ENCODE peak calls at places on chromosomes 2 and 18, in four cellular contexts. One of them, this sample, is unnamed.

GRCh38 chr2:226995625-226996041 is 159.8 kb downstream of the RHBDD1 start:
- DNase-seq in Calu3: no peak
- DNase-seq in heart left ventricle: no peak
- DNase-seq in cardiac muscle cell: no peak
- DNase-seq in this sample: no peak

GRCh38 chr2:55761024-55761423 is 67.4 kb upstream of the PNPT1 start:
- DNase-seq in cardiac muscle cell: no peak
- DNase-seq in heart left ventricle: no peak
- DNase-seq in Calu3: no peak
- DNase-seq in this sample: no peak

GRCh38 chr2:138382672-138383071 is 118.9 kb upstream of the SPOPL start:
- DNase-seq in heart left ventricle: no peak
- DNase-seq in cardiac muscle cell: no peak
- DNase-seq in Calu3: no peak
- DNase-seq in this sample: no peak

GRCh38 chr2:159131882-159132281 is 154.6 kb downstream of the WDSUB1 start:
- DNase-seq in Calu3: no peak
- DNase-seq in cardiac muscle cell: no peak
- DNase-seq in heart left ventricle: no peak
- DNase-seq in this sample: no peak

GRCh38 chr2:215664847-215665525 is 229.1 kb upstream of the FN1 start:
- DNase-seq in heart left ventricle: no peak
- DNase-seq in cardiac muscle cell: no peak
- DNase-seq in Calu3: peak
- DNase-seq in this sample: no peak

GRCh38 chr2:191637182-191638078 is 40.5 kb upstream of the NABP1 start:
- DNase-seq in heart left ventricle: no peak
- DNase-seq in Calu3: no peak
- DNase-seq in cardiac muscle cell: no peak
- DNase-seq in this sample: no peak

GRCh38 chr2:222538535-222538934 is 114.2 kb downstream of the SGPP2 start:
- DNase-seq in heart left ventricle: no peak
- DNase-seq in Calu3: no peak
- DNase-seq in cardiac muscle cell: no peak
- DNase-seq in this sample: no peak

GRCh38 chr2:104812281-104812680 is 41.6 kb upstream of the POU3F3 start:
- DNase-seq in cardiac muscle cell: no peak
- DNase-seq in Calu3: no peak
- DNase-seq in heart left ventricle: no peak
- DNase-seq in this sample: no peak

GRCh38 chr18:11307716-11308115 is 158.3 kb upstream of the PIEZO2 start:
- DNase-seq in cardiac muscle cell: no peak
- DNase-seq in Calu3: no peak
- DNase-seq in heart left ventricle: no peak
- DNase-seq in this sample: no peak

GRCh38 chr2:96135171-96135570 is 3.1 kb downstream of the ASTL start:
- DNase-seq in Calu3: no peak
- DNase-seq in cardiac muscle cell: no peak
- DNase-seq in heart left ventricle: no peak
- DNase-seq in this sample: no peak

GRCh38 chr18:74722237-74722636 is 124.6 kb downstream of the ZNF407 start:
- DNase-seq in cardiac muscle cell: no peak
- DNase-seq in heart left ventricle: no peak
- DNase-seq in Calu3: no peak
- DNase-seq in this sample: no peak

GRCh38 chr18:9417081-9417841 is 58.1 kb upstream of the RALBP1 start:
- DNase-seq in Calu3: peak
- DNase-seq in cardiac muscle cell: no peak
- DNase-seq in heart left ventricle: peak
- DNase-seq in this sample: no peak

GRCh38 chr18:75544051-75544481 is 116.6 kb upstream of the SMIM21 start:
- DNase-seq in cardiac muscle cell: no peak
- DNase-seq in heart left ventricle: no peak
- DNase-seq in Calu3: no peak
- DNase-seq in this sample: no peak

GRCh38 chr2:2843969-2844548 is 513.0 kb upstream of the MYT1L start:
- DNase-seq in Calu3: no peak
- DNase-seq in heart left ventricle: no peak
- DNase-seq in cardiac muscle cell: peak
- DNase-seq in this sample: no peak
- TF ChIP-seq CTCF in Calu3: no peak
- TF ChIP-seq CTCF in heart left ventricle: no peak
- TF ChIP-seq CTCF in cardiac muscle cell: peak
- TF ChIP-seq CTCF in this sample: no peak

DNA sequence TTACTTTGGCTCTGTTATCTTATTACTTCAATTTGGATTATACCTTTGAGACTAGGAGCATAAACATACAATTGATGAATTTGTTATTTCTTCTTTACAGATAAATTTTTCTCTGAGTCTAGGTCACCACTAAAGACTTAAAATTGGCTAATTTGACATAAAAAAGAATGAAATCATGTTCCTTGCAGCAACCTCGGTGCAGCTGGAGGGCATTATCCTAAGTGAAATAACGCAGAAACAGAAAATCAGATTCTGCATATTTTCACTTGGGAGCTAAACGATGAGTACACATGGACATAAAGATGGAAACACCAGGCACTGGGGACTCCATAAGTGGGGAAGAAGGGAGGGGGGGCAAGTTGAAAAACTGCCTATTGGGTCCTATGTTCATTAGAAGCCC is 172.8 kb upstream of the SESTD1 start:
- DNase-seq in Calu3: no peak
- DNase-seq in cardiac muscle cell: no peak
- DNase-seq in heart left ventricle: no peak
- DNase-seq in this sample: no peak
- TF ChIP-seq CTCF in Calu3: no peak
- TF ChIP-seq CTCF in cardiac muscle cell: no peak
- TF ChIP-seq CTCF in heart left ventricle: no peak
- TF ChIP-seq CTCF in this sample: no peak

GRCh38 chr2:151067658-151068369 is 193.8 kb downstream of the RBM43 start:
- DNase-seq in cardiac muscle cell: no peak
- DNase-seq in heart left ventricle: no peak
- DNase-seq in Calu3: no peak
- DNase-seq in this sample: no peak

GRCh38 chr2:151070253-151070652 is 191.4 kb downstream of the RBM43 start:
- DNase-seq in heart left ventricle: no peak
- DNase-seq in cardiac muscle cell: no peak
- DNase-seq in Calu3: no peak
- DNase-seq in this sample: no peak

GRCh38 chr2:151071906-151072305 is 189.8 kb downstream of the RBM43 start:
- DNase-seq in cardiac muscle cell: no peak
- DNase-seq in heart left ventricle: no peak
- DNase-seq in Calu3: no peak
- DNase-seq in this sample: no peak

DNA sequence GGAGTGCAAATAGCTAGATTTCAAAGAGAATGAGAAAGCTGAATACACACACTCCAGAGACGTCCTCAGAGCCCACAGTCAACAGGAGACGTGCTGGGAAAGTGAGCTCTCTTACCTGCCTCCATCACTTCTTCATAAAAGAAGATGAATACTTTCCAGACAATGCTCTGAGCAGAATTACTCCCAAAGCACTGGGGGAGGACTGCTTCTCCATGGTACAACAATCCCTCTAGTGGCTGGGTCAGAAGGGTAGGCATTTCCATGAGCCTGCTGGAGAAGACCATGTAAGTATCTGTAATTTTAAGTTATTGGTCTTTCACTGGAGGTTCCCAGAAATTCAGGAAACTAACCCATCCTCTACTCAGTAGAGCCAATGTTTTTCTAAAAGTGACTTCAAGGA is 190.3 kb downstream of the RBM43 start:
- DNase-seq in cardiac muscle cell: peak
- DNase-seq in Calu3: peak
- DNase-seq in heart left ventricle: no peak
- DNase-seq in this sample: no peak
- TF ChIP-seq CTCF in cardiac muscle cell: peak
- TF ChIP-seq CTCF in Calu3: peak
- TF ChIP-seq CTCF in heart left ventricle: no peak
- TF ChIP-seq CTCF in this sample: no peak

GRCh38 chr2:155372969-155373368 is 674.5 kb downstream of the KCNJ3 start:
- DNase-seq in cardiac muscle cell: peak
- DNase-seq in heart left ventricle: no peak
- DNase-seq in Calu3: no peak
- DNase-seq in this sample: no peak
- TF ChIP-seq CTCF in cardiac muscle cell: peak
- TF ChIP-seq CTCF in heart left ventricle: no peak
- TF ChIP-seq CTCF in Calu3: no peak
- TF ChIP-seq CTCF in this sample: no peak

DNA sequence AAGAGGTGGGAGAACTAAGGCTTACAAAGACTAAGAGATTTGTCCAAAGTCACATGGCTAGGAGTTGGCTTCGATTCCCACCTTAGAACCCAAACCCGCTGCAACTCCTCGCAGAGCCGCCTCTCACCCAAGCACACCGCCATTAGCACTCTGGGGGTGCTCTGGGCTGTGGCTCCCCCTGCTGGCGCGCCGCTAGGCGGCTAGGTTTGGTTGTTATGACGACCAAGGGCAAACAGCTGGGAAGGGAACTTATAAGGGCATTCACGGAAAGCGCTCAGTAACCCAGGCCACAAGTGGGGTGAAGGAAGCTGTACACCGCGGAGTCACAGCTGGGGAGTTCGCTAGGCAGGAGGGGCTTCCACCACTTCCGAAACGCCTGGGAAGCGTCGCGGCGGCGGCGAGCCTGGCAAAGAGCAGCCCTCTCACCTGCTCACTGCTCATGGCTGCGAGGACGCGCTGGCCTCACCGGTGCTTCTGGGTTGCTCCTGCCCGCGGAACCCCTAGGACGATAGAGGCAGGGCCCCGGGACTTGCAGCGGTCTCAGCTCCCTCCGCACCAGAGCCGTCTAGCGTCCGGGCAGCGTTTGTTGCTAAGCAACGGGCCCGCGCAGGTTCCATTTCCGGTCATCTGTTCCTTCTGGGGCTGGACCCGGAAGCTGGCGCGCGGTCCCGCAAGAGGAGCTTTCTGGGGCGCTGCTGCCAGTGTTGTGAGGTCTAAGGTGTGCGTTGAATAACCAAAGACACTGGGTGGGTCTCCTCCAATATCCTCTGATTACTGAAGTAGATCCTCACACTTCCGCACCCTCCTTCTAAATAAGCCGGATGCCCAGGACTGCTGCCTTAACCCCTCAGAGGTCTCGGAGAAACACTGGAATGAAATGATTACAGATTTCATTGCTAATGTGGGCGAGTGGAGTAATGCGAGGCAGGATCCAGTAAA is at the start of gene DNAH7:
- DNase-seq in Calu3: peak
- DNase-seq in cardiac muscle cell: peak
- DNase-seq in heart left ventricle: peak
- DNase-seq in this sample: peak
- TF ChIP-seq CTCF in Calu3: peak
- TF ChIP-seq CTCF in cardiac muscle cell: peak
- TF ChIP-seq CTCF in heart left ventricle: peak
- TF ChIP-seq CTCF in this sample: peak

GRCh38 chr2:65320042-65320711 is 92.5 kb downstream of the ACTR2 start:
- DNase-seq in Calu3: peak
- DNase-seq in heart left ventricle: peak
- DNase-seq in cardiac muscle cell: no peak
- DNase-seq in this sample: no peak
- TF ChIP-seq CTCF in Calu3: peak
- TF ChIP-seq CTCF in heart left ventricle: peak
- TF ChIP-seq CTCF in cardiac muscle cell: peak
- TF ChIP-seq CTCF in this sample: no peak

DNA sequence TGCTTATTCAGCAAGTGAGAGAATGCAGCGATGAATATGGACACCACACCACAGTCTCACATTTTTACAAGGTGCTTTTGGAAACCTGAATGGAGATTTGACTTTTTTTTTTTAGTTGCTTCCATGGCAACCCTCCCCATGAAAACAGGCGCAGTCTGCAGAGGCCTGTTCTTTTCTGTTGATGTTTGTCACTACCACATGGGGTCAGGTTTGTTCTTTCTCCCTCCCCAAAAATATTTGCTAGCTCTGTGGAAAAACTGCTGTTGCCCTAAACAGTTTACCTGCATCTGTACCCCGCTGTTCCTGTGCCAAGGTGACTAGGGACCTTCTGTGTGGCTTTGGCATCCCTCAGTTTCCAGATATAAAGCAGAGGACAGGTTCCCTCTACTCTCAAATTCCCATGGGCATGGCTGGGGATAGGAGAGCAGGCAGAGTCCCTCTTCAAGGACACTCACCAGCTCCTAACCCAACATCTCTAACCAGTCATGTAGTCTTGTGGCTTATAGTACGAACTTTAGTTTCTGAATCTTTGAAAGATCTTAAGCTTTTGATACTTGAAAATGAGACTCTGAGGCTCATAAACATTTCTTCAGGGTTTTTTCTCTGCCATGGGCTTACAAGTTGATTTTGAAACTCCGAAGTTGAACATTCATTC is 14.7 kb upstream of the MAPRE2 start:
- DNase-seq in Calu3: no peak
- DNase-seq in heart left ventricle: no peak
- DNase-seq in cardiac muscle cell: no peak
- DNase-seq in this sample: no peak
- TF ChIP-seq CTCF in Calu3: no peak
- TF ChIP-seq CTCF in heart left ventricle: peak
- TF ChIP-seq CTCF in cardiac muscle cell: no peak
- TF ChIP-seq CTCF in this sample: peak

This sample was measured in CD4-positive, alpha-beta T cell.